ENCODE peak calls at places on chromosomes 5 and 9, in ten cellular contexts. T is NCI-H748 treated with DMSO at 0.1 percent for 48 hours, C is D341Med, Q is SW480, D is lower leg skin, Z is sciatic nerve, G is IMR-90, L is NCI-H2081, N is NCI-H1694, U is hypothalamus. F is an unnamed sample.

GRCh38 chr5:157115012-157115411 is 6.2 kb upstream of the HAVCR2 start:
- DNase-seq in T (no peak), C (no peak), Q (no peak), D (no peak), Z (no peak), G (no peak), L (no peak), N (no peak), U (no peak), F (no peak)

GRCh38 chr9:15873573-15874177 is 320.8 kb downstream of the CCDC171 start:
- DNase-seq in T (peak; percentile 52), C (peak; percentile 29), Q (peak; percentile 42), D (no peak), Z (no peak), G (peak; percentile 74), L (peak; percentile 71), N (peak; percentile 32), U (peak; percentile 41), F (peak; percentile 38)

GRCh38 chr5:108216890-108217289 is 165.0 kb downstream of the FBXL17 start:
- DNase-seq in T (no peak), C (no peak), Q (no peak), D (no peak), Z (no peak), G (peak; percentile 65), L (no peak), N (no peak), U (no peak), F (no peak)

GRCh38 chr5:94407023-94407422 is 211.4 kb downstream of the KIAA0825 start:
- DNase-seq in T (no peak), C (no peak), Q (no peak), D (no peak), Z (no peak), G (no peak), L (no peak), N (no peak), U (no peak), F (no peak)

GRCh38 chr9:21873540-21874221 is 71.2 kb downstream of the MTAP start:
- DNase-seq in T (no peak), C (no peak), Q (no peak), D (no peak), Z (no peak), G (peak; percentile 49), L (no peak), N (no peak), U (no peak), F (no peak)

GRCh38 chr5:141465351-141465750 is 10.4 kb upstream of the PCDHGC3 start:
- DNase-seq in T (no peak), C (no peak), Q (no peak), D (no peak), Z (no peak), G (peak; percentile 41), L (no peak), N (no peak), U (no peak), F (no peak)

GRCh38 chr5:6791031-6791577 is 77.9 kb downstream of the TENT4A start:
- DNase-seq in T (peak; percentile 67), C (no peak), Q (no peak), D (no peak), Z (no peak), G (no peak), L (peak; percentile 83), N (no peak), U (no peak), F (no peak)

GRCh38 chr9:109064963-109065701 is 51.8 kb upstream of the CTNNAL1 start:
- DNase-seq in T (no peak), C (no peak), Q (peak; percentile 37), D (no peak), Z (no peak), G (peak; percentile 54), L (no peak), N (no peak), U (no peak), F (no peak)

GRCh38 chr9:79325501-79325900 is 246.3 kb upstream of the TLE4 start:
- DNase-seq in T (no peak), C (no peak), Q (no peak), D (no peak), Z (no peak), G (peak; percentile 45), L (no peak), N (no peak), U (no peak), F (no peak)

GRCh38 chr5:178290376-178290775 is 57.8 kb upstream of the PHYKPL start:
- DNase-seq in T (no peak), C (no peak), Q (no peak), D (no peak), Z (no peak), G (no peak), L (no peak), N (no peak), U (no peak), F (no peak)

GRCh38 chr5:1883120-1883924 is 597 bp upstream of the IRX4 start:
- DNase-seq in T (peak; percentile 35), C (peak; percentile 71), Q (no peak), D (no peak), Z (no peak), G (no peak), L (no peak), N (no peak), U (no peak), F (no peak)

GRCh38 chr5:17282283-17283120 is 65.1 kb downstream of the BASP1 start:
- DNase-seq in T (no peak), C (no peak), Q (no peak), D (no peak), Z (no peak), G (no peak), L (no peak), N (no peak), U (no peak), F (no peak)

GRCh38 chr5:135208555-135209494 is 174.8 kb upstream of the PITX1 start:
- DNase-seq in T (no peak), C (peak; percentile 48), Q (peak; percentile 96), D (peak; percentile 80), Z (no peak), G (peak; percentile 98), L (no peak), N (no peak), U (no peak), F (peak; percentile 52)

GRCh38 chr9:78234810-78235209 is 1.1 kb upstream of the CEP78 start:
- DNase-seq in T (no peak), C (no peak), Q (peak; percentile 71), D (no peak), Z (no peak), G (peak; percentile 39), L (no peak), N (no peak), U (no peak), F (no peak)

GRCh38 chr5:176533894-176534611 is 3.1 kb downstream of the RNF44 start:
- DNase-seq in T (no peak), C (peak; percentile 20), Q (no peak), D (no peak), Z (peak; percentile 62), G (peak; percentile 36), L (peak; percentile 20), N (no peak), U (peak; percentile 19), F (peak; percentile 78)

GRCh38 chr5:74570250-74570649 is 70.3 kb downstream of the ENC1 start:
- DNase-seq in T (no peak), C (no peak), Q (no peak), D (no peak), Z (no peak), G (no peak), L (no peak), N (no peak), U (no peak), F (no peak)

GRCh38 chr5:151480859-151481258 is 33.5 kb downstream of the SLC36A1 start:
- DNase-seq in T (no peak), C (no peak), Q (no peak), D (no peak), Z (no peak), G (peak; percentile 85), L (no peak), N (peak; percentile 69), U (no peak), F (no peak)

GRCh38 chr9:129761293-129761900 is 8.6 kb upstream of the PTGES start:
- DNase-seq in T (no peak), C (no peak), Q (no peak), D (no peak), Z (no peak), G (peak; percentile 92), L (no peak), N (no peak), U (no peak), F (peak; percentile 13)

GRCh38 chr9:109745335-109746283 is 34.4 kb upstream of the PALM2AKAP2 start:
- DNase-seq in T (no peak), C (no peak), Q (no peak), D (peak; percentile 91), Z (no peak), G (peak; percentile 75), L (no peak), N (no peak), U (peak; percentile 7), F (no peak)

GRCh38 chr9:111524731-111525055 is 286 bp upstream of the ZNF483 start:
- DNase-seq in T (no peak), C (no peak), Q (no peak), D (no peak), Z (no peak), G (no peak), L (no peak), N (no peak), U (no peak), F (no peak)

GRCh38 chr5:82359286-82359685 is 81.1 kb upstream of the RPS23 start:
- DNase-seq in T (no peak), C (no peak), Q (no peak), D (no peak), Z (no peak), G (no peak), L (no peak), N (no peak), U (no peak), F (no peak)

GRCh38 chr9:93092171-93092991 is 3.6 kb upstream of the CARD19 start:
- DNase-seq in T (no peak), C (no peak), Q (no peak), D (peak; percentile 76), Z (peak; percentile 58), G (no peak), L (no peak), N (no peak), U (no peak), F (no peak)

F was measured in small intestine.